ENCODE peak calls at places on chromosome 5, in eight cellular contexts. One of them, this sample, is unnamed. For H3K27me3, the result is how much of the 10 kb centered on the place peaks cover.

GRCh38 chr5:114544561-114544960 is 182.7 kb downstream of the KCNN2 start:
- DNase-seq in Caco-2: peak
- DNase-seq in spleen: no peak
- DNase-seq in MM.1S: no peak
- DNase-seq in lung: no peak
- DNase-seq in RWPE2: no peak
- DNase-seq in esophagus muscularis mucosa: no peak
- DNase-seq in SK-N-SH: no peak
- DNase-seq in this sample: no peak

GRCh38 chr5:149485655-149486615 is 65.3 kb downstream of the CSNK1A1 start:
- DNase-seq in Caco-2: peak
- DNase-seq in spleen: no peak
- DNase-seq in MM.1S: no peak
- DNase-seq in lung: peak
- DNase-seq in RWPE2: peak
- DNase-seq in esophagus muscularis mucosa: peak
- DNase-seq in SK-N-SH: peak
- DNase-seq in this sample: peak

GRCh38 chr5:115418788-115419187 is 122.3 kb upstream of the CCDC112 start:
- DNase-seq in Caco-2: no peak
- DNase-seq in spleen: no peak
- DNase-seq in MM.1S: no peak
- DNase-seq in lung: no peak
- DNase-seq in RWPE2: no peak
- DNase-seq in esophagus muscularis mucosa: peak
- DNase-seq in SK-N-SH: no peak
- DNase-seq in this sample: no peak

GRCh38 chr5:129915415-129915814 is 11.2 kb downstream of the CHSY3 start:
- DNase-seq in Caco-2: no peak
- DNase-seq in spleen: no peak
- DNase-seq in MM.1S: no peak
- DNase-seq in lung: no peak
- DNase-seq in RWPE2: no peak
- DNase-seq in esophagus muscularis mucosa: no peak
- DNase-seq in SK-N-SH: no peak
- DNase-seq in this sample: no peak

GRCh38 chr5:54363669-54364068 is 53.3 kb upstream of the ARL15 start:
- DNase-seq in Caco-2: no peak
- DNase-seq in spleen: no peak
- DNase-seq in MM.1S: no peak
- DNase-seq in lung: no peak
- DNase-seq in RWPE2: no peak
- DNase-seq in esophagus muscularis mucosa: no peak
- DNase-seq in SK-N-SH: no peak
- DNase-seq in this sample: no peak

GRCh38 chr5:145976431-145977155 is 40.2 kb downstream of the SH3RF2 start:
- DNase-seq in Caco-2: no peak
- DNase-seq in spleen: no peak
- DNase-seq in MM.1S: peak
- DNase-seq in lung: peak
- DNase-seq in RWPE2: no peak
- DNase-seq in esophagus muscularis mucosa: no peak
- DNase-seq in SK-N-SH: no peak
- DNase-seq in this sample: no peak

GRCh38 chr5:84202136-84202535 is 182.5 kb downstream of the EDIL3 start:
- DNase-seq in Caco-2: no peak
- DNase-seq in spleen: no peak
- DNase-seq in MM.1S: no peak
- DNase-seq in lung: no peak
- DNase-seq in RWPE2: no peak
- DNase-seq in esophagus muscularis mucosa: no peak
- DNase-seq in SK-N-SH: no peak
- DNase-seq in this sample: no peak

GRCh38 chr5:17412760-17413671 is 85.0 kb upstream of the TAF11L2 start:
- DNase-seq in Caco-2: no peak
- DNase-seq in spleen: peak
- DNase-seq in MM.1S: no peak
- DNase-seq in lung: no peak
- DNase-seq in RWPE2: no peak
- DNase-seq in esophagus muscularis mucosa: no peak
- DNase-seq in SK-N-SH: no peak
- DNase-seq in this sample: no peak

GRCh38 chr5:41252036-41252435 is 38.7 kb upstream of the C6 start:
- DNase-seq in Caco-2: no peak
- DNase-seq in spleen: no peak
- DNase-seq in MM.1S: no peak
- DNase-seq in lung: no peak
- DNase-seq in RWPE2: no peak
- DNase-seq in esophagus muscularis mucosa: no peak
- DNase-seq in SK-N-SH: no peak
- DNase-seq in this sample: no peak

GRCh38 chr5:176536902-176537607 is at the start of gene RNF44:
- DNase-seq in Caco-2: peak
- DNase-seq in spleen: peak
- DNase-seq in MM.1S: peak
- DNase-seq in lung: peak
- DNase-seq in RWPE2: peak
- DNase-seq in esophagus muscularis mucosa: peak
- DNase-seq in SK-N-SH: peak
- DNase-seq in this sample: peak

GRCh38 chr5:166810721-166811120 is 1480.7 kb upstream of the WWC1 start:
- DNase-seq in Caco-2: no peak
- DNase-seq in spleen: no peak
- DNase-seq in MM.1S: no peak
- DNase-seq in lung: no peak
- DNase-seq in RWPE2: no peak
- DNase-seq in esophagus muscularis mucosa: no peak
- DNase-seq in SK-N-SH: no peak
- DNase-seq in this sample: no peak

GRCh38 chr5:78610163-78610583 is 38.4 kb downstream of the LHFPL2 start:
- DNase-seq in Caco-2: no peak
- DNase-seq in spleen: no peak
- DNase-seq in MM.1S: no peak
- DNase-seq in lung: no peak
- DNase-seq in RWPE2: no peak
- DNase-seq in esophagus muscularis mucosa: no peak
- DNase-seq in SK-N-SH: no peak
- DNase-seq in this sample: no peak

GRCh38 chr5:171155621-171156020 is 153.4 kb upstream of the TLX3 start:
- DNase-seq in Caco-2: no peak
- DNase-seq in spleen: no peak
- DNase-seq in MM.1S: no peak
- DNase-seq in lung: no peak
- DNase-seq in RWPE2: no peak
- DNase-seq in esophagus muscularis mucosa: no peak
- DNase-seq in SK-N-SH: no peak
- DNase-seq in this sample: no peak

GRCh38 chr5:84381501-84382362 is 2.9 kb downstream of the EDIL3 start:
- DNase-seq in Caco-2: no peak
- DNase-seq in spleen: no peak
- DNase-seq in MM.1S: no peak
- DNase-seq in lung: no peak
- DNase-seq in RWPE2: no peak
- DNase-seq in esophagus muscularis mucosa: no peak
- DNase-seq in SK-N-SH: no peak
- DNase-seq in this sample: no peak

GRCh38 chr5:171961117-171961516 is 45.3 kb downstream of the FBXW11 start:
- DNase-seq in Caco-2: no peak
- DNase-seq in spleen: no peak
- DNase-seq in MM.1S: no peak
- DNase-seq in lung: no peak
- DNase-seq in RWPE2: no peak
- DNase-seq in esophagus muscularis mucosa: no peak
- DNase-seq in SK-N-SH: no peak
- DNase-seq in this sample: no peak

GRCh38 chr5:109003928-109004327 is 256.2 kb downstream of the FER start:
- DNase-seq in Caco-2: no peak
- DNase-seq in spleen: no peak
- DNase-seq in MM.1S: no peak
- DNase-seq in lung: no peak
- DNase-seq in RWPE2: no peak
- DNase-seq in esophagus muscularis mucosa: no peak
- DNase-seq in SK-N-SH: no peak
- DNase-seq in this sample: no peak

GRCh38 chr5:4862500-4862899 is 277.6 kb upstream of the ADAMTS16 start:
- DNase-seq in Caco-2: no peak
- DNase-seq in spleen: no peak
- DNase-seq in MM.1S: peak
- DNase-seq in lung: no peak
- DNase-seq in RWPE2: no peak
- DNase-seq in esophagus muscularis mucosa: no peak
- DNase-seq in SK-N-SH: peak
- DNase-seq in this sample: peak

GRCh38 chr5:140039561-140039960 is 3.5 kb downstream of the NRG2 start:
- DNase-seq in Caco-2: no peak
- DNase-seq in spleen: no peak
- DNase-seq in MM.1S: peak
- DNase-seq in lung: peak
- DNase-seq in RWPE2: no peak
- DNase-seq in esophagus muscularis mucosa: no peak
- DNase-seq in SK-N-SH: no peak
- DNase-seq in this sample: no peak

GRCh38 chr5:140040358-140040757 is 2.7 kb downstream of the NRG2 start:
- DNase-seq in Caco-2: no peak
- DNase-seq in spleen: no peak
- DNase-seq in MM.1S: no peak
- DNase-seq in lung: no peak
- DNase-seq in RWPE2: no peak
- DNase-seq in esophagus muscularis mucosa: no peak
- DNase-seq in SK-N-SH: no peak
- DNase-seq in this sample: no peak

GRCh38 chr5:140035881-140036280 is 7.2 kb downstream of the NRG2 start:
- DNase-seq in Caco-2: no peak
- DNase-seq in spleen: no peak
- DNase-seq in MM.1S: no peak
- DNase-seq in lung: no peak
- DNase-seq in RWPE2: no peak
- DNase-seq in esophagus muscularis mucosa: no peak
- DNase-seq in SK-N-SH: peak
- DNase-seq in this sample: no peak

GRCh38 chr5:140038373-140038957 is 4.6 kb downstream of the NRG2 start:
- DNase-seq in Caco-2: no peak
- DNase-seq in spleen: no peak
- DNase-seq in MM.1S: peak
- DNase-seq in lung: no peak
- DNase-seq in RWPE2: no peak
- DNase-seq in esophagus muscularis mucosa: no peak
- DNase-seq in SK-N-SH: peak
- DNase-seq in this sample: peak

GRCh38 chr5:140037012-140037411 is 6.1 kb downstream of the NRG2 start:
- DNase-seq in Caco-2: no peak
- DNase-seq in spleen: no peak
- DNase-seq in MM.1S: no peak
- DNase-seq in lung: no peak
- DNase-seq in RWPE2: no peak
- DNase-seq in esophagus muscularis mucosa: no peak
- DNase-seq in SK-N-SH: no peak
- DNase-seq in this sample: no peak
- H3K27me3 ChIP-seq in Caco-2: under half
- H3K27me3 ChIP-seq in spleen: under half
- H3K27me3 ChIP-seq in MM.1S: under half
- H3K27me3 ChIP-seq in lung: under half
- H3K27me3 ChIP-seq in RWPE2: under half
- H3K27me3 ChIP-seq in esophagus muscularis mucosa: under half
- H3K27me3 ChIP-seq in SK-N-SH: under half
- H3K27me3 ChIP-seq in this sample: under half

GRCh38 chr5:2744485-2744884 is 7.0 kb downstream of the IRX2 start:
- DNase-seq in Caco-2: no peak
- DNase-seq in spleen: no peak
- DNase-seq in MM.1S: no peak
- DNase-seq in lung: peak
- DNase-seq in RWPE2: no peak
- DNase-seq in esophagus muscularis mucosa: no peak
- DNase-seq in SK-N-SH: no peak
- DNase-seq in this sample: no peak

GRCh38 chr5:2748180-2748840 is 3.2 kb downstream of the IRX2 start:
- DNase-seq in Caco-2: no peak
- DNase-seq in spleen: no peak
- DNase-seq in MM.1S: no peak
- DNase-seq in lung: peak
- DNase-seq in RWPE2: no peak
- DNase-seq in esophagus muscularis mucosa: peak
- DNase-seq in SK-N-SH: no peak
- DNase-seq in this sample: no peak

GRCh38 chr5:2747372-2748179 is 3.9 kb downstream of the IRX2 start:
- DNase-seq in Caco-2: no peak
- DNase-seq in spleen: no peak
- DNase-seq in MM.1S: no peak
- DNase-seq in lung: peak
- DNase-seq in RWPE2: no peak
- DNase-seq in esophagus muscularis mucosa: peak
- DNase-seq in SK-N-SH: no peak
- DNase-seq in this sample: no peak

GRCh38 chr5:2748841-2749513 is 2.5 kb downstream of the IRX2 start:
- DNase-seq in Caco-2: no peak
- DNase-seq in spleen: no peak
- DNase-seq in MM.1S: no peak
- DNase-seq in lung: no peak
- DNase-seq in RWPE2: no peak
- DNase-seq in esophagus muscularis mucosa: no peak
- DNase-seq in SK-N-SH: no peak
- DNase-seq in this sample: no peak

DNA sequence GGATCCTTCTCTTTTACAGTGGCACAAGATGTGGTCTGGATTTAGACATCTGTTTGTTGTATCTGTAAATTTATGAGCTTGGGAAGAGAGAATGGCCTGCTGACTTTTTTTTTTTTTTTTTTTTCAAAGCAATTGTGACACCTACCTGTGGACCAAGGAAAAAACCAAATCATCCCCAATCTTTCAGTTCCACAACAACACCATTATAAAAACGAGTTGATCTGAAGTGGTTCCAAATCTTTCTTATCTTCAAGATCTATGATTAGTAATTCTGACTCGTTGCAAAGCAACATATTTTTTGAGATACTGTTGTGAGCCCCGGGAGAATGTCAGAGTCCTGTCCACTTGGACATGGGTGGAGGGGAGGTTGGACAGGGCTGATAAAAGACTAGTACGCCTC is 4.8 kb downstream of the IRX2 start:
- DNase-seq in Caco-2: no peak
- DNase-seq in spleen: no peak
- DNase-seq in MM.1S: no peak
- DNase-seq in lung: peak
- DNase-seq in RWPE2: no peak
- DNase-seq in esophagus muscularis mucosa: peak
- DNase-seq in SK-N-SH: no peak
- DNase-seq in this sample: no peak
- TF ChIP-seq CTCF in Caco-2: peak
- TF ChIP-seq CTCF in spleen: no peak
- TF ChIP-seq CTCF in MM.1S: no peak
- TF ChIP-seq CTCF in lung: no peak
- TF ChIP-seq CTCF in RWPE2: peak
- TF ChIP-seq CTCF in esophagus muscularis mucosa: no peak
- TF ChIP-seq CTCF in SK-N-SH: no peak
- TF ChIP-seq CTCF in this sample: no peak

GRCh38 chr5:137268646-137269045 is 230.5 kb downstream of the SPOCK1 start:
- DNase-seq in Caco-2: no peak
- DNase-seq in spleen: no peak
- DNase-seq in MM.1S: no peak
- DNase-seq in lung: no peak
- DNase-seq in RWPE2: no peak
- DNase-seq in esophagus muscularis mucosa: no peak
- DNase-seq in SK-N-SH: no peak
- DNase-seq in this sample: no peak
- H3K27me3 ChIP-seq in Caco-2: under half
- H3K27me3 ChIP-seq in spleen: under half
- H3K27me3 ChIP-seq in MM.1S: under half
- H3K27me3 ChIP-seq in lung: under half
- H3K27me3 ChIP-seq in RWPE2: under half
- H3K27me3 ChIP-seq in esophagus muscularis mucosa: under half
- H3K27me3 ChIP-seq in SK-N-SH: under half
- H3K27me3 ChIP-seq in this sample: under half

GRCh38 chr5:24633705-24634325 is 11.0 kb downstream of the CDH10 start:
- DNase-seq in Caco-2: no peak
- DNase-seq in spleen: no peak
- DNase-seq in MM.1S: peak
- DNase-seq in lung: no peak
- DNase-seq in RWPE2: no peak
- DNase-seq in esophagus muscularis mucosa: no peak
- DNase-seq in SK-N-SH: peak
- DNase-seq in this sample: peak
- TF ChIP-seq CTCF in Caco-2: peak
- TF ChIP-seq CTCF in spleen: peak
- TF ChIP-seq CTCF in MM.1S: peak
- TF ChIP-seq CTCF in lung: peak
- TF ChIP-seq CTCF in RWPE2: peak
- TF ChIP-seq CTCF in esophagus muscularis mucosa: peak
- TF ChIP-seq CTCF in SK-N-SH: peak
- TF ChIP-seq CTCF in this sample: peak